ENCODE peak calls at places on chromosomes 13 and 19, in seven cellular contexts. B is activated T-cell treated with anti-CD3 and anti-CD28 coated beads for 1 hour; A is memory B cell; N is EL; D is stimulated activated effector memory CD8-positive, alpha-beta T cell treated with anti-CD3 and anti-CD28 coated beads, Interleukin-12 subunit alpha, Interleukin-12 subunit beta, amount 100 ng/mL, for 72 hours; I is left colon; V is neural crest cell. O is an unnamed sample.

GRCh38 chr19:38047048-38047435 is 140.0 kb downstream of the SIPA1L3 start:
- DNase-seq in B (no peak), A (no peak), N (no peak), D (no peak), I (no peak), V (no peak), O (no peak)

GRCh38 chr19:17289489-17289888 is 7.8 kb downstream of the ANKLE1 start:
- DNase-seq in B (no peak), A (no peak), N (peak), D (no peak), I (peak), V (peak), O (peak)

GRCh38 chr13:24622481-24622880 is 57.7 kb upstream of the ATP12A start:
- DNase-seq in B (no peak), A (no peak), N (no peak), D (no peak), I (no peak), V (no peak), O (no peak)

GRCh38 chr19:50330365-50331078 is 1.3 kb upstream of the KCNC3 start:
- DNase-seq in B (peak), A (peak), N (peak), D (peak), I (peak), V (peak), O (peak)

GRCh38 chr13:23796546-23796945 is 92.7 kb downstream of the MIPEP start:
- DNase-seq in B (no peak), A (no peak), N (no peak), D (no peak), I (no peak), V (no peak), O (no peak)

GRCh38 chr19:58575183-58576041 is 2.3 kb upstream of the MZF1 start:
- DNase-seq in B (peak), A (peak), N (peak), D (peak), I (peak), V (peak), O (peak)

GRCh38 chr19:42228640-42229039 is 8.5 kb downstream of the ZNF526 start:
- DNase-seq in B (no peak), A (no peak), N (no peak), D (no peak), I (no peak), V (no peak), O (no peak)

GRCh38 chr19:31338069-31338767 is 11.0 kb downstream of the TSHZ3 start:
- DNase-seq in B (no peak), A (no peak), N (peak), D (no peak), I (peak), V (peak), O (no peak)

GRCh38 chr19:48397636-48398328 is 4.3 kb downstream of the GRIN2D start:
- DNase-seq in B (no peak), A (no peak), N (no peak), D (no peak), I (no peak), V (no peak), O (no peak)

GRCh38 chr13:63050287-63050686 is 1634.6 kb upstream of the PCDH20 start:
- DNase-seq in B (no peak), A (no peak), N (no peak), D (no peak), I (no peak), V (no peak), O (no peak)

GRCh38 chr13:88544836-88545235 is 873.7 kb downstream of the SLITRK5 start:
- DNase-seq in B (no peak), A (no peak), N (no peak), D (no peak), I (no peak), V (no peak), O (no peak)

GRCh38 chr13:20553309-20553708 is 13.6 kb upstream of the IFT88 start:
- DNase-seq in B (no peak), A (no peak), N (no peak), D (no peak), I (no peak), V (peak), O (no peak)

GRCh38 chr13:106796280-106797047 is 228.5 kb upstream of the ARGLU1 start:
- DNase-seq in B (no peak), A (no peak), N (no peak), D (no peak), I (no peak), V (no peak), O (no peak)

GRCh38 chr13:21338651-21339278 is 120.3 kb downstream of the ZDHHC20 start:
- DNase-seq in B (no peak), A (no peak), N (no peak), D (no peak), I (no peak), V (no peak), O (no peak)

GRCh38 chr13:32504263-32504662 is 34.3 kb downstream of the N4BP2L2 start:
- DNase-seq in B (no peak), A (no peak), N (no peak), D (no peak), I (no peak), V (no peak), O (no peak)

GRCh38 chr19:7497292-7497691 is 8.5 kb upstream of the PEX11G start:
- DNase-seq in B (no peak), A (no peak), N (no peak), D (no peak), I (no peak), V (no peak), O (no peak)

GRCh38 chr19:32256341-32256975 is 89.0 kb upstream of the ZNF507 start:
- DNase-seq in B (no peak), A (no peak), N (no peak), D (no peak), I (no peak), V (no peak), O (no peak)

GRCh38 chr13:23378009-23378632 is 55.4 kb downstream of the SACS start:
- DNase-seq in B (peak), A (peak), N (peak), D (no peak), I (peak), V (no peak), O (peak)

GRCh38 chr19:4108767-4109625 is 14.9 kb downstream of the MAP2K2 start:
- DNase-seq in B (peak), A (peak), N (no peak), D (peak), I (peak), V (no peak), O (peak)

GRCh38 chr13:77810430-77810829 is 108.2 kb downstream of the EDNRB start:
- DNase-seq in B (no peak), A (no peak), N (peak), D (no peak), I (no peak), V (no peak), O (no peak)

GRCh38 chr13:99463998-99464397 is 37.3 kb upstream of the TM9SF2 start:
- DNase-seq in B (no peak), A (no peak), N (no peak), D (no peak), I (no peak), V (no peak), O (no peak)